ENCODE peak calls at places on chromosomes 16 and 17, in five cellular contexts. H is effector CD4-positive, alpha-beta T cell; K is activated CD4-positive, CD25-positive, alpha-beta regulatory T cell treated with anti-CD3 and anti-CD28 coated beads, Interleukin-2, amount 50 U/mL, for 72 hours; D is stimulated activated naive CD8-positive, alpha-beta T cell treated with anti-CD3 and anti-CD28 coated beads, Interleukin-15, Interleukin-2, amounts not matched to agents 100 U/mL and 50 U/mL, for 24 hours; J is substantia nigra. T is an unnamed sample.

GRCh38 chr16:4537376-4538066 is 1.1 kb downstream of the CDIP1 start:
- DNase-seq in K (no peak), D (peak), J (no peak), H (no peak), T (no peak)

GRCh38 chr16:13923703-13924298 is 3.8 kb downstream of the ERCC4 start:
- DNase-seq in K (no peak), J (no peak), D (no peak), H (no peak), T (no peak)

GRCh38 chr17:39563476-39563875 is 44.2 kb downstream of the NEUROD2 start:
- DNase-seq in K (no peak), H (no peak), J (no peak), D (no peak), T (no peak)

GRCh38 chr17:35679007-35679682 is 52.3 kb upstream of the RASL10B start:
- DNase-seq in J (no peak), K (no peak), D (no peak), H (no peak), T (no peak)

GRCh38 chr17:18225562-18226283 is at the start of gene LLGL1:
- DNase-seq in J (no peak), D (no peak), H (no peak), K (no peak), T (no peak)

GRCh38 chr16:346587-346986 is 5.9 kb downstream of the AXIN1 start:
- DNase-seq in K (no peak), J (no peak), H (no peak), D (no peak), T (no peak)

GRCh38 chr17:7883781-7884386 is 4.7 kb upstream of the CHD3 start:
- DNase-seq in H (peak), K (no peak), D (no peak), J (no peak), T (peak)

GRCh38 chr16:29807426-29808218 is 1.3 kb downstream of the MAZ start:
- DNase-seq in K (peak), D (peak), J (peak), H (peak), T (peak)

GRCh38 chr17:13575922-13576419 is 25.8 kb downstream of the HS3ST3A1 start:
- DNase-seq in K (no peak), D (no peak), H (no peak), J (no peak), T (no peak)

GRCh38 chr16:6949240-6949639 is 383.4 kb upstream of the RBFOX1 start:
- DNase-seq in D (no peak), H (no peak), K (no peak), J (no peak), T (no peak)

GRCh38 chr17:76716146-76716833 is 5.5 kb upstream of the MXRA7 start:
- DNase-seq in D (peak), J (no peak), H (peak), K (no peak), T (peak)

GRCh38 chr17:77125432-77125901 is 15.3 kb upstream of the SEC14L1 start:
- DNase-seq in H (no peak), K (no peak), J (no peak), D (no peak), T (no peak)

GRCh38 chr17:42027540-42027889 is 7.6 kb downstream of the NKIRAS2 start:
- DNase-seq in J (no peak), K (no peak), D (no peak), H (no peak), T (no peak)

GRCh38 chr17:52157603-52158449 is 688 bp downstream of the CA10 start:
- DNase-seq in K (no peak), H (no peak), J (no peak), D (peak), T (peak)

GRCh38 chr16:84460406-84461028 is 43.9 kb downstream of the MEAK7 start:
- DNase-seq in J (no peak), H (no peak), D (no peak), K (no peak), T (no peak)

GRCh38 chr16:54116126-54116525 is 170.5 kb downstream of the IRX3 start:
- DNase-seq in K (no peak), H (no peak), J (no peak), D (no peak), T (no peak)

GRCh38 chr16:2799852-2800226 is 1.6 kb downstream of the PRSS41 start:
- DNase-seq in H (no peak), D (no peak), J (no peak), K (no peak), T (no peak)

GRCh38 chr16:81692571-81692970 is 86.5 kb upstream of the PLCG2 start:
- DNase-seq in K (no peak), J (no peak), H (no peak), D (no peak), T (no peak)

GRCh38 chr17:63774982-63775290 is 966 bp downstream of the DDX42 start:
- DNase-seq in H (no peak), K (no peak), D (no peak), J (no peak), T (peak)

T was measured in activated CD8-positive, alpha-beta T cell treated with anti-CD3 and anti-CD28 coated beads, Interleukin-2, amount 10 ng/mL, durations not matched to agents 7 days and 5 days.